ENCODE peak calls at places on chromosomes 4 and X, in four cellular contexts. C, J, D and X are unnamed samples.

GRCh38 chrX:67787196-67787595 is 243.4 kb downstream of the AR start:
- DNase-seq in C (no peak), J (no peak), D (no peak), X (no peak)

GRCh38 chrX:71540801-71541545 is 8.1 kb downstream of the OGT start:
- DNase-seq in C (no peak), J (no peak), D (no peak), X (no peak)

GRCh38 chr4:158826882-158827281 is 58.1 kb downstream of the FNIP2 start:
- DNase-seq in C (no peak), J (no peak), D (no peak), X (no peak)

GRCh38 chrX:13360146-13360545 is 40.3 kb upstream of the ATXN3L start:
- DNase-seq in C (no peak), J (no peak), D (no peak), X (no peak)

GRCh38 chrX:101079736-101080135 is 1.1 kb downstream of the TMEM35A start:
- DNase-seq in C (no peak), J (no peak), D (peak; percentile 12), X (no peak)

GRCh38 chr4:100486496-100486895 is 31.3 kb downstream of the EMCN start:
- DNase-seq in C (no peak), J (no peak), D (no peak), X (no peak)

GRCh38 chr4:11138964-11139363 is 289.7 kb downstream of the HS3ST1 start:
- DNase-seq in C (no peak), J (no peak), D (no peak), X (no peak)

GRCh38 chrX:101407167-101407747 is 468 bp downstream of the GLA start:
- DNase-seq in C (peak; percentile 17), J (no peak), D (no peak), X (no peak)

GRCh38 chr4:1269209-1269608 is 20.3 kb upstream of the CTBP1 start:
- DNase-seq in C (no peak), J (no peak), D (no peak), X (no peak)

GRCh38 chr4:3660086-3660927 is 105.9 kb upstream of the ADRA2C start:
- DNase-seq in C (no peak), J (no peak), D (no peak), X (no peak)

GRCh38 chr4:54959656-54960055 is 165.7 kb downstream of the KDR start:
- DNase-seq in C (peak; percentile 87), J (no peak), D (no peak), X (no peak)

GRCh38 chr4:155666701-155667537 is at the start of gene GUCY1A1:
- DNase-seq in C (peak; percentile 41), J (peak; percentile 24), D (peak; percentile 76), X (no peak)

GRCh38 chrX:23434356-23434884 is 99.8 kb downstream of the PTCHD1 start:
- DNase-seq in C (peak; percentile 92), J (no peak), D (no peak), X (no peak)